ENCODE peak calls at places on chromosome 3, in five cellular contexts. One of them, this sample, is unnamed.
A peak's percentile ranks its signal among the peaks of the same experiment; 100 is the strongest.

GRCh38 chr3:71542548-71543370 is 40.8 kb downstream of the FOXP1 start:
- DNase-seq in activated naive CD4-positive, alpha-beta T cell treated with anti-CD3 and anti-CD28 coated beads, Interleukin-2, amount 50 U/mL, for 72 hours: no peak
- DNase-seq in Peyer's patch: peak; percentile 43
- DNase-seq in nephron progenitor cell: peak; percentile 45
- DNase-seq in stimulated activated CD4-positive, alpha-beta T cell treated with anti-CD3 and anti-CD28 coated beads, TNF-alpha, amount 100 ng/mL, for 1 hour: no peak
- DNase-seq in this sample: peak; percentile 82

GRCh38 chr3:149215474-149215873 is 6.2 kb downstream of the CP start:
- DNase-seq in activated naive CD4-positive, alpha-beta T cell treated with anti-CD3 and anti-CD28 coated beads, Interleukin-2, amount 50 U/mL, for 72 hours: no peak
- DNase-seq in nephron progenitor cell: no peak
- DNase-seq in Peyer's patch: no peak
- DNase-seq in stimulated activated CD4-positive, alpha-beta T cell treated with anti-CD3 and anti-CD28 coated beads, TNF-alpha, amount 100 ng/mL, for 1 hour: no peak
- DNase-seq in this sample: no peak

GRCh38 chr3:20462723-20463122 is 276.7 kb upstream of the SGO1 start:
- DNase-seq in Peyer's patch: no peak
- DNase-seq in activated naive CD4-positive, alpha-beta T cell treated with anti-CD3 and anti-CD28 coated beads, Interleukin-2, amount 50 U/mL, for 72 hours: no peak
- DNase-seq in nephron progenitor cell: no peak
- DNase-seq in stimulated activated CD4-positive, alpha-beta T cell treated with anti-CD3 and anti-CD28 coated beads, TNF-alpha, amount 100 ng/mL, for 1 hour: no peak
- DNase-seq in this sample: peak; percentile 6

GRCh38 chr3:168859143-168859542 is 763.4 kb upstream of the GOLIM4 start:
- DNase-seq in Peyer's patch: no peak
- DNase-seq in nephron progenitor cell: no peak
- DNase-seq in activated naive CD4-positive, alpha-beta T cell treated with anti-CD3 and anti-CD28 coated beads, Interleukin-2, amount 50 U/mL, for 72 hours: no peak
- DNase-seq in stimulated activated CD4-positive, alpha-beta T cell treated with anti-CD3 and anti-CD28 coated beads, TNF-alpha, amount 100 ng/mL, for 1 hour: no peak
- DNase-seq in this sample: no peak

GRCh38 chr3:76063019-76063418 is 277.7 kb upstream of the ZNF717 start:
- DNase-seq in nephron progenitor cell: no peak
- DNase-seq in activated naive CD4-positive, alpha-beta T cell treated with anti-CD3 and anti-CD28 coated beads, Interleukin-2, amount 50 U/mL, for 72 hours: no peak
- DNase-seq in stimulated activated CD4-positive, alpha-beta T cell treated with anti-CD3 and anti-CD28 coated beads, TNF-alpha, amount 100 ng/mL, for 1 hour: no peak
- DNase-seq in Peyer's patch: no peak
- DNase-seq in this sample: peak; percentile 80

GRCh38 chr3:67113802-67114407 is 115.8 kb downstream of the KBTBD8 start:
- DNase-seq in activated naive CD4-positive, alpha-beta T cell treated with anti-CD3 and anti-CD28 coated beads, Interleukin-2, amount 50 U/mL, for 72 hours: peak; percentile 82
- DNase-seq in nephron progenitor cell: peak; percentile 87
- DNase-seq in Peyer's patch: peak; percentile 70
- DNase-seq in stimulated activated CD4-positive, alpha-beta T cell treated with anti-CD3 and anti-CD28 coated beads, TNF-alpha, amount 100 ng/mL, for 1 hour: peak; percentile 37
- DNase-seq in this sample: peak; percentile 80

GRCh38 chr3:122916580-122916979 is 111.0 kb downstream of the SEMA5B start:
- DNase-seq in Peyer's patch: no peak
- DNase-seq in stimulated activated CD4-positive, alpha-beta T cell treated with anti-CD3 and anti-CD28 coated beads, TNF-alpha, amount 100 ng/mL, for 1 hour: no peak
- DNase-seq in nephron progenitor cell: no peak
- DNase-seq in activated naive CD4-positive, alpha-beta T cell treated with anti-CD3 and anti-CD28 coated beads, Interleukin-2, amount 50 U/mL, for 72 hours: no peak
- DNase-seq in this sample: no peak

GRCh38 chr3:98199020-98199419 is 32.5 kb downstream of the OR5H15 start:
- DNase-seq in stimulated activated CD4-positive, alpha-beta T cell treated with anti-CD3 and anti-CD28 coated beads, TNF-alpha, amount 100 ng/mL, for 1 hour: no peak
- DNase-seq in nephron progenitor cell: no peak
- DNase-seq in Peyer's patch: no peak
- DNase-seq in activated naive CD4-positive, alpha-beta T cell treated with anti-CD3 and anti-CD28 coated beads, Interleukin-2, amount 50 U/mL, for 72 hours: no peak
- DNase-seq in this sample: no peak

GRCh38 chr3:30294241-30294667 is 312.1 kb upstream of the TGFBR2 start:
- DNase-seq in nephron progenitor cell: no peak
- DNase-seq in Peyer's patch: no peak
- DNase-seq in activated naive CD4-positive, alpha-beta T cell treated with anti-CD3 and anti-CD28 coated beads, Interleukin-2, amount 50 U/mL, for 72 hours: no peak
- DNase-seq in stimulated activated CD4-positive, alpha-beta T cell treated with anti-CD3 and anti-CD28 coated beads, TNF-alpha, amount 100 ng/mL, for 1 hour: no peak
- DNase-seq in this sample: peak; percentile 90

GRCh38 chr3:128971421-128971820 is 22.5 kb downstream of the CFAP92 start:
- DNase-seq in Peyer's patch: no peak
- DNase-seq in nephron progenitor cell: no peak
- DNase-seq in stimulated activated CD4-positive, alpha-beta T cell treated with anti-CD3 and anti-CD28 coated beads, TNF-alpha, amount 100 ng/mL, for 1 hour: no peak
- DNase-seq in activated naive CD4-positive, alpha-beta T cell treated with anti-CD3 and anti-CD28 coated beads, Interleukin-2, amount 50 U/mL, for 72 hours: no peak
- DNase-seq in this sample: no peak

GRCh38 chr3:178405456-178405970 is 130.7 kb upstream of the KCNMB2 start:
- DNase-seq in Peyer's patch: no peak
- DNase-seq in stimulated activated CD4-positive, alpha-beta T cell treated with anti-CD3 and anti-CD28 coated beads, TNF-alpha, amount 100 ng/mL, for 1 hour: no peak
- DNase-seq in activated naive CD4-positive, alpha-beta T cell treated with anti-CD3 and anti-CD28 coated beads, Interleukin-2, amount 50 U/mL, for 72 hours: no peak
- DNase-seq in nephron progenitor cell: no peak
- DNase-seq in this sample: no peak

GRCh38 chr3:136473716-136474326 is 223.7 kb downstream of the PCCB start:
- DNase-seq in activated naive CD4-positive, alpha-beta T cell treated with anti-CD3 and anti-CD28 coated beads, Interleukin-2, amount 50 U/mL, for 72 hours: no peak
- DNase-seq in Peyer's patch: no peak
- DNase-seq in nephron progenitor cell: no peak
- DNase-seq in stimulated activated CD4-positive, alpha-beta T cell treated with anti-CD3 and anti-CD28 coated beads, TNF-alpha, amount 100 ng/mL, for 1 hour: no peak
- DNase-seq in this sample: no peak

GRCh38 chr3:177126015-177126773 is 71.1 kb downstream of the TBL1XR1 start:
- DNase-seq in stimulated activated CD4-positive, alpha-beta T cell treated with anti-CD3 and anti-CD28 coated beads, TNF-alpha, amount 100 ng/mL, for 1 hour: no peak
- DNase-seq in Peyer's patch: no peak
- DNase-seq in nephron progenitor cell: no peak
- DNase-seq in activated naive CD4-positive, alpha-beta T cell treated with anti-CD3 and anti-CD28 coated beads, Interleukin-2, amount 50 U/mL, for 72 hours: no peak
- DNase-seq in this sample: peak; percentile 91

GRCh38 chr3:146464005-146464595 is 5.3 kb downstream of the PLSCR2 start:
- DNase-seq in nephron progenitor cell: no peak
- DNase-seq in Peyer's patch: no peak
- DNase-seq in activated naive CD4-positive, alpha-beta T cell treated with anti-CD3 and anti-CD28 coated beads, Interleukin-2, amount 50 U/mL, for 72 hours: no peak
- DNase-seq in stimulated activated CD4-positive, alpha-beta T cell treated with anti-CD3 and anti-CD28 coated beads, TNF-alpha, amount 100 ng/mL, for 1 hour: no peak
- DNase-seq in this sample: peak; percentile 62

GRCh38 chr3:155270485-155271342 is 22.8 kb downstream of the STRIT1 start:
- DNase-seq in activated naive CD4-positive, alpha-beta T cell treated with anti-CD3 and anti-CD28 coated beads, Interleukin-2, amount 50 U/mL, for 72 hours: no peak
- DNase-seq in Peyer's patch: no peak
- DNase-seq in nephron progenitor cell: no peak
- DNase-seq in stimulated activated CD4-positive, alpha-beta T cell treated with anti-CD3 and anti-CD28 coated beads, TNF-alpha, amount 100 ng/mL, for 1 hour: no peak
- DNase-seq in this sample: peak; percentile 27

GRCh38 chr3:53996153-53996861 is 104.6 kb upstream of the SELENOK start:
- DNase-seq in Peyer's patch: no peak
- DNase-seq in activated naive CD4-positive, alpha-beta T cell treated with anti-CD3 and anti-CD28 coated beads, Interleukin-2, amount 50 U/mL, for 72 hours: no peak
- DNase-seq in nephron progenitor cell: no peak
- DNase-seq in stimulated activated CD4-positive, alpha-beta T cell treated with anti-CD3 and anti-CD28 coated beads, TNF-alpha, amount 100 ng/mL, for 1 hour: no peak
- DNase-seq in this sample: no peak

GRCh38 chr3:86708908-86709307 is 282.0 kb downstream of the VGLL3 start:
- DNase-seq in activated naive CD4-positive, alpha-beta T cell treated with anti-CD3 and anti-CD28 coated beads, Interleukin-2, amount 50 U/mL, for 72 hours: no peak
- DNase-seq in Peyer's patch: no peak
- DNase-seq in stimulated activated CD4-positive, alpha-beta T cell treated with anti-CD3 and anti-CD28 coated beads, TNF-alpha, amount 100 ng/mL, for 1 hour: no peak
- DNase-seq in nephron progenitor cell: no peak
- DNase-seq in this sample: no peak

GRCh38 chr3:135240426-135240825 is 445.4 kb downstream of the EPHB1 start:
- DNase-seq in Peyer's patch: no peak
- DNase-seq in stimulated activated CD4-positive, alpha-beta T cell treated with anti-CD3 and anti-CD28 coated beads, TNF-alpha, amount 100 ng/mL, for 1 hour: no peak
- DNase-seq in nephron progenitor cell: no peak
- DNase-seq in activated naive CD4-positive, alpha-beta T cell treated with anti-CD3 and anti-CD28 coated beads, Interleukin-2, amount 50 U/mL, for 72 hours: no peak
- DNase-seq in this sample: no peak

GRCh38 chr3:127224118-127224517 is 31.2 kb downstream of the PRR23E start:
- DNase-seq in Peyer's patch: no peak
- DNase-seq in activated naive CD4-positive, alpha-beta T cell treated with anti-CD3 and anti-CD28 coated beads, Interleukin-2, amount 50 U/mL, for 72 hours: no peak
- DNase-seq in stimulated activated CD4-positive, alpha-beta T cell treated with anti-CD3 and anti-CD28 coated beads, TNF-alpha, amount 100 ng/mL, for 1 hour: no peak
- DNase-seq in nephron progenitor cell: no peak
- DNase-seq in this sample: no peak

GRCh38 chr3:38038447-38038911 is 529 bp upstream of the DLEC1 start:
- DNase-seq in activated naive CD4-positive, alpha-beta T cell treated with anti-CD3 and anti-CD28 coated beads, Interleukin-2, amount 50 U/mL, for 72 hours: no peak
- DNase-seq in stimulated activated CD4-positive, alpha-beta T cell treated with anti-CD3 and anti-CD28 coated beads, TNF-alpha, amount 100 ng/mL, for 1 hour: no peak
- DNase-seq in nephron progenitor cell: no peak
- DNase-seq in Peyer's patch: no peak
- DNase-seq in this sample: no peak

GRCh38 chr3:141089339-141090152 is 38.4 kb downstream of the SPSB4 start:
- DNase-seq in Peyer's patch: no peak
- DNase-seq in stimulated activated CD4-positive, alpha-beta T cell treated with anti-CD3 and anti-CD28 coated beads, TNF-alpha, amount 100 ng/mL, for 1 hour: no peak
- DNase-seq in activated naive CD4-positive, alpha-beta T cell treated with anti-CD3 and anti-CD28 coated beads, Interleukin-2, amount 50 U/mL, for 72 hours: no peak
- DNase-seq in nephron progenitor cell: no peak
- DNase-seq in this sample: no peak

GRCh38 chr3:48215466-48215865 is 7.8 kb upstream of the CAMP start:
- DNase-seq in Peyer's patch: no peak
- DNase-seq in activated naive CD4-positive, alpha-beta T cell treated with anti-CD3 and anti-CD28 coated beads, Interleukin-2, amount 50 U/mL, for 72 hours: no peak
- DNase-seq in stimulated activated CD4-positive, alpha-beta T cell treated with anti-CD3 and anti-CD28 coated beads, TNF-alpha, amount 100 ng/mL, for 1 hour: no peak
- DNase-seq in nephron progenitor cell: no peak
- DNase-seq in this sample: no peak

GRCh38 chr3:141625506-141625905 is 112.6 kb upstream of the RNF7 start:
- DNase-seq in Peyer's patch: no peak
- DNase-seq in nephron progenitor cell: no peak
- DNase-seq in activated naive CD4-positive, alpha-beta T cell treated with anti-CD3 and anti-CD28 coated beads, Interleukin-2, amount 50 U/mL, for 72 hours: no peak
- DNase-seq in stimulated activated CD4-positive, alpha-beta T cell treated with anti-CD3 and anti-CD28 coated beads, TNF-alpha, amount 100 ng/mL, for 1 hour: no peak
- DNase-seq in this sample: peak; percentile 48